ENCODE peak calls at places on chromosomes 6 and 20, in eight cellular contexts. One of them, this sample, is unnamed.
A peak's percentile ranks its signal among the peaks of the same experiment; 100 is the strongest.

GRCh38 chr6:25175216-25175615 is 104.0 kb upstream of the CARMIL1 start:
- DNase-seq in breast epithelium: no peak
- DNase-seq in brain microvascular endothelial cell: no peak
- DNase-seq in cardiac muscle cell: no peak
- DNase-seq in NT2/D1: no peak
- DNase-seq in PC-3: peak; percentile 82
- DNase-seq in GM23248: no peak
- DNase-seq in adrenal gland: no peak
- DNase-seq in this sample: no peak

GRCh38 chr20:21189761-21190523 is 64.1 kb downstream of the KIZ start:
- DNase-seq in breast epithelium: no peak
- DNase-seq in brain microvascular endothelial cell: no peak
- DNase-seq in cardiac muscle cell: no peak
- DNase-seq in NT2/D1: peak; percentile 84
- DNase-seq in PC-3: no peak
- DNase-seq in GM23248: no peak
- DNase-seq in adrenal gland: no peak
- DNase-seq in this sample: no peak

GRCh38 chr20:34122274-34122980 is 10.4 kb upstream of the EIF2S2 start:
- DNase-seq in breast epithelium: no peak
- DNase-seq in brain microvascular endothelial cell: no peak
- DNase-seq in cardiac muscle cell: no peak
- DNase-seq in NT2/D1: no peak
- DNase-seq in PC-3: no peak
- DNase-seq in GM23248: no peak
- DNase-seq in adrenal gland: no peak
- DNase-seq in this sample: no peak

GRCh38 chr20:50731055-50731929 is at the start of gene PARD6B:
- DNase-seq in breast epithelium: peak; percentile 99
- DNase-seq in brain microvascular endothelial cell: peak; percentile 92
- DNase-seq in cardiac muscle cell: peak; percentile 100
- DNase-seq in NT2/D1: peak; percentile 98
- DNase-seq in PC-3: peak; percentile 100
- DNase-seq in GM23248: peak; percentile 96
- DNase-seq in adrenal gland: peak; percentile 98
- DNase-seq in this sample: peak; percentile 98

GRCh38 chr6:129981598-129981997 is 36.8 kb upstream of the L3MBTL3 start:
- DNase-seq in breast epithelium: no peak
- DNase-seq in brain microvascular endothelial cell: no peak
- DNase-seq in cardiac muscle cell: no peak
- DNase-seq in NT2/D1: no peak
- DNase-seq in PC-3: peak; percentile 22
- DNase-seq in GM23248: no peak
- DNase-seq in adrenal gland: no peak
- DNase-seq in this sample: no peak

GRCh38 chr20:31496761-31497295 is 17.4 kb upstream of the HM13 start:
- DNase-seq in breast epithelium: peak; percentile 68
- DNase-seq in brain microvascular endothelial cell: no peak
- DNase-seq in cardiac muscle cell: no peak
- DNase-seq in NT2/D1: no peak
- DNase-seq in PC-3: no peak
- DNase-seq in GM23248: peak; percentile 80
- DNase-seq in adrenal gland: peak; percentile 47
- DNase-seq in this sample: peak; percentile 68

GRCh38 chr6:140344149-140344913 is 969.9 kb upstream of the CITED2 start:
- DNase-seq in breast epithelium: no peak
- DNase-seq in brain microvascular endothelial cell: peak; percentile 5
- DNase-seq in cardiac muscle cell: no peak
- DNase-seq in NT2/D1: no peak
- DNase-seq in PC-3: peak; percentile 65
- DNase-seq in GM23248: peak; percentile 70
- DNase-seq in adrenal gland: no peak
- DNase-seq in this sample: no peak

GRCh38 chr6:161254126-161254753 is 19.6 kb downstream of the AGPAT4 start:
- DNase-seq in breast epithelium: no peak
- DNase-seq in brain microvascular endothelial cell: no peak
- DNase-seq in cardiac muscle cell: no peak
- DNase-seq in NT2/D1: no peak
- DNase-seq in PC-3: no peak
- DNase-seq in GM23248: peak; percentile 29
- DNase-seq in adrenal gland: no peak
- DNase-seq in this sample: no peak

GRCh38 chr6:12010635-12011275 is 1.4 kb upstream of the HIVEP1 start:
- DNase-seq in breast epithelium: peak; percentile 61
- DNase-seq in brain microvascular endothelial cell: peak; percentile 38
- DNase-seq in cardiac muscle cell: peak; percentile 87
- DNase-seq in NT2/D1: no peak
- DNase-seq in PC-3: no peak
- DNase-seq in GM23248: peak; percentile 79
- DNase-seq in adrenal gland: peak; percentile 75
- DNase-seq in this sample: peak; percentile 67

GRCh38 chr6:90436403-90436802 is 139.8 kb upstream of the BACH2 start:
- DNase-seq in breast epithelium: no peak
- DNase-seq in brain microvascular endothelial cell: no peak
- DNase-seq in cardiac muscle cell: no peak
- DNase-seq in NT2/D1: no peak
- DNase-seq in PC-3: peak; percentile 30
- DNase-seq in GM23248: no peak
- DNase-seq in adrenal gland: no peak
- DNase-seq in this sample: no peak

GRCh38 chr6:56250266-56250665 is 2.9 kb upstream of the COL21A1 start:
- DNase-seq in breast epithelium: no peak
- DNase-seq in brain microvascular endothelial cell: no peak
- DNase-seq in cardiac muscle cell: peak; percentile 30
- DNase-seq in NT2/D1: no peak
- DNase-seq in PC-3: no peak
- DNase-seq in GM23248: no peak
- DNase-seq in adrenal gland: no peak
- DNase-seq in this sample: no peak

DNA sequence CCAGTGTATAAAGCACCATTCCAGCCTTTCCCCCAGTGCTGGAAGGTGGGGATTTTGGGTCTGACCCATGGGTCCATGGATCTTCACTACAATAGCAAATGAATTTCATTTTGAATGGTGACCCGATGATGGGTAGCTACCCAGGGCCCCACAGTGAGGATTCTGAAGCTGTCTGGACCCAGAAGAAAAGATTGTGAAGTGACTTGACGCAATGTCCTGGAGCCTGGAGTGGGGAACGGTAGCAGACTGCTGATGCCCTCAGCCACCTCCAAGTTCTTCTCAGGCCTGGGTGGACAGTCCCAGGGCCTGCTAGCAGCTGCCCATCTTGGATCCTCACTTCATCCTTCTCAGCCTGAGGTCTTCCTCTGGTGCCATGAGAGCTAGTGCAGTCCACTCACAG is 23.4 kb upstream of the SLC32A1 start:
- DNase-seq in breast epithelium: no peak
- DNase-seq in brain microvascular endothelial cell: no peak
- DNase-seq in cardiac muscle cell: no peak
- DNase-seq in NT2/D1: no peak
- DNase-seq in PC-3: no peak
- DNase-seq in GM23248: no peak
- DNase-seq in adrenal gland: no peak
- DNase-seq in this sample: no peak
- H3K27me3 ChIP-seq in breast epithelium: no peaks in the 10 kb centered on the region
- H3K27me3 ChIP-seq in brain microvascular endothelial cell: peaks cover 5% of the 10 kb centered on the region
- H3K27me3 ChIP-seq in cardiac muscle cell: peaks cover 26% of the 10 kb centered on the region
- H3K27me3 ChIP-seq in NT2/D1: peaks cover 27% of the 10 kb centered on the region
- H3K27me3 ChIP-seq in PC-3: peaks cover 94% of the 10 kb centered on the region
- H3K27me3 ChIP-seq in GM23248: peaks cover 16% of the 10 kb centered on the region
- H3K27me3 ChIP-seq in adrenal gland: no peaks in the 10 kb centered on the region
- H3K27me3 ChIP-seq in this sample: no peaks in the 10 kb centered on the region

GRCh38 chr20:49330701-49331614 is 53.1 kb upstream of the ZNFX1 start:
- DNase-seq in breast epithelium: no peak
- DNase-seq in brain microvascular endothelial cell: no peak
- DNase-seq in cardiac muscle cell: no peak
- DNase-seq in NT2/D1: no peak
- DNase-seq in PC-3: no peak
- DNase-seq in GM23248: no peak
- DNase-seq in adrenal gland: no peak
- DNase-seq in this sample: no peak
- H3K27me3 ChIP-seq in breast epithelium: no peaks in the 10 kb centered on the region
- H3K27me3 ChIP-seq in brain microvascular endothelial cell: peaks cover 11% of the 10 kb centered on the region
- H3K27me3 ChIP-seq in cardiac muscle cell: peaks cover 10% of the 10 kb centered on the region
- H3K27me3 ChIP-seq in NT2/D1: peaks cover 6% of the 10 kb centered on the region
- H3K27me3 ChIP-seq in PC-3: peaks cover 23% of the 10 kb centered on the region
- H3K27me3 ChIP-seq in GM23248: peaks cover 39% of the 10 kb centered on the region
- H3K27me3 ChIP-seq in adrenal gland: peaks cover 4% of the 10 kb centered on the region
- H3K27me3 ChIP-seq in this sample: no peaks in the 10 kb centered on the region

DNA sequence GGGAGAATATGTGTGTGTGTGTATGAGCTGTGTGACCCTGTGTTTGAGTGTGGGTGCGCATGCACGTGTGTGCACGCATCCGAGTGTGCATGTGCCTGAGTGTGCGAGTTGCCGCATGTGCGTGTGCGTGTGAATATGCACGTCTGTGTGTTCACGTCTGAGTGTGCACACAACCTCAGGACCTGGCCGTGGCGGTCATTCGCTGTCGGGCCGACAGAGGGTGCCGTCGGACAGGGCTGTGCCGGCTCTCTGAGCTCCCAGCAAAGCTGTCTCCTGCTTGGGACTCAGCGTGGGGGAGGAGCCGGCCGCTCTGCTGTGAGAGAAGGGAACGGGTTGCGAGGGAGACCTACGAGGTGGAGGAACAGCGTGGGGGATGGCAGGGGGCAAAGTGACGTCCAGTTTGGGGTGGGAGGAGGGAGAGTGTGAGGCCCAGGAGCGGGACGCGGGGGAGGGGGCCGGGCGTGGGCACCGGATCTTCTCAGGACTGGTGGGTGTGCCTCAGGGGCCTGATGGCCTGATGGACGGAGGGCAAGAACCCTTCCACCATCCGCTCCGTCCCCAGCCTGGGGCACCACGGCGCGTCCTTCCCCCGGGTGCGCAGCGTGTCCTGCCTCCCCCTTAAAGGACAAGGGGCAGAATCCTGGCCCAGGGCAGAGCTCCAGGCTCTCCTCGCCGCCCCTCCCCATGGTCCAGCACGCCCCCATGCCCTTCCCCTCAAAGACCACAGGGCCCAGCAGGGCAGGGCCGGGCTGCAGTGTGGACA is 19.9 kb downstream of the SLC17A9 start:
- DNase-seq in breast epithelium: peak; percentile 85
- DNase-seq in brain microvascular endothelial cell: peak; percentile 68
- DNase-seq in cardiac muscle cell: peak; percentile 91
- DNase-seq in NT2/D1: peak; percentile 83
- DNase-seq in PC-3: peak; percentile 86
- DNase-seq in GM23248: peak; percentile 92
- DNase-seq in adrenal gland: peak; percentile 86
- DNase-seq in this sample: peak; percentile 81
- H3K27me3 ChIP-seq in breast epithelium: no peaks in the 10 kb centered on the region
- H3K27me3 ChIP-seq in brain microvascular endothelial cell: peaks cover 38% of the 10 kb centered on the region
- H3K27me3 ChIP-seq in cardiac muscle cell: peaks cover 51% of the 10 kb centered on the region
- H3K27me3 ChIP-seq in NT2/D1: peaks cover 39% of the 10 kb centered on the region
- H3K27me3 ChIP-seq in PC-3: peaks cover 36% of the 10 kb centered on the region
- H3K27me3 ChIP-seq in GM23248: peaks cover 32% of the 10 kb centered on the region
- H3K27me3 ChIP-seq in adrenal gland: peaks cover 41% of the 10 kb centered on the region
- H3K27me3 ChIP-seq in this sample: no peaks in the 10 kb centered on the region

GRCh38 chr20:2839732-2840137 is 720 bp downstream of the PCED1A start:
- DNase-seq in breast epithelium: no peak
- DNase-seq in brain microvascular endothelial cell: no peak
- DNase-seq in cardiac muscle cell: no peak
- DNase-seq in NT2/D1: no peak
- DNase-seq in PC-3: no peak
- DNase-seq in GM23248: no peak
- DNase-seq in adrenal gland: no peak
- DNase-seq in this sample: no peak
- H3K27me3 ChIP-seq in breast epithelium: no peaks in the 10 kb centered on the region
- H3K27me3 ChIP-seq in brain microvascular endothelial cell: no peaks in the 10 kb centered on the region
- H3K27me3 ChIP-seq in cardiac muscle cell: no peaks in the 10 kb centered on the region
- H3K27me3 ChIP-seq in NT2/D1: no peaks in the 10 kb centered on the region
- H3K27me3 ChIP-seq in PC-3: no peaks in the 10 kb centered on the region
- H3K27me3 ChIP-seq in GM23248: no peaks in the 10 kb centered on the region
- H3K27me3 ChIP-seq in adrenal gland: no peaks in the 10 kb centered on the region
- H3K27me3 ChIP-seq in this sample: no peaks in the 10 kb centered on the region

GRCh38 chr6:46502486-46503119 is 11.4 kb upstream of the RCAN2 start:
- DNase-seq in breast epithelium: no peak
- DNase-seq in brain microvascular endothelial cell: no peak
- DNase-seq in cardiac muscle cell: no peak
- DNase-seq in NT2/D1: no peak
- DNase-seq in PC-3: no peak
- DNase-seq in GM23248: no peak
- DNase-seq in adrenal gland: no peak
- DNase-seq in this sample: peak; percentile 36

GRCh38 chr6:46500382-46500781 is 9.1 kb upstream of the RCAN2 start:
- DNase-seq in breast epithelium: no peak
- DNase-seq in brain microvascular endothelial cell: no peak
- DNase-seq in cardiac muscle cell: no peak
- DNase-seq in NT2/D1: no peak
- DNase-seq in PC-3: no peak
- DNase-seq in GM23248: no peak
- DNase-seq in adrenal gland: no peak
- DNase-seq in this sample: no peak

GRCh38 chr6:46505693-46506512 is 14.7 kb upstream of the RCAN2 start:
- DNase-seq in breast epithelium: no peak
- DNase-seq in brain microvascular endothelial cell: no peak
- DNase-seq in cardiac muscle cell: no peak
- DNase-seq in NT2/D1: no peak
- DNase-seq in PC-3: no peak
- DNase-seq in GM23248: no peak
- DNase-seq in adrenal gland: no peak
- DNase-seq in this sample: no peak

GRCh38 chr6:46504242-46504641 is 13.0 kb upstream of the RCAN2 start:
- DNase-seq in breast epithelium: no peak
- DNase-seq in brain microvascular endothelial cell: no peak
- DNase-seq in cardiac muscle cell: no peak
- DNase-seq in NT2/D1: no peak
- DNase-seq in PC-3: no peak
- DNase-seq in GM23248: no peak
- DNase-seq in adrenal gland: no peak
- DNase-seq in this sample: no peak

DNA sequence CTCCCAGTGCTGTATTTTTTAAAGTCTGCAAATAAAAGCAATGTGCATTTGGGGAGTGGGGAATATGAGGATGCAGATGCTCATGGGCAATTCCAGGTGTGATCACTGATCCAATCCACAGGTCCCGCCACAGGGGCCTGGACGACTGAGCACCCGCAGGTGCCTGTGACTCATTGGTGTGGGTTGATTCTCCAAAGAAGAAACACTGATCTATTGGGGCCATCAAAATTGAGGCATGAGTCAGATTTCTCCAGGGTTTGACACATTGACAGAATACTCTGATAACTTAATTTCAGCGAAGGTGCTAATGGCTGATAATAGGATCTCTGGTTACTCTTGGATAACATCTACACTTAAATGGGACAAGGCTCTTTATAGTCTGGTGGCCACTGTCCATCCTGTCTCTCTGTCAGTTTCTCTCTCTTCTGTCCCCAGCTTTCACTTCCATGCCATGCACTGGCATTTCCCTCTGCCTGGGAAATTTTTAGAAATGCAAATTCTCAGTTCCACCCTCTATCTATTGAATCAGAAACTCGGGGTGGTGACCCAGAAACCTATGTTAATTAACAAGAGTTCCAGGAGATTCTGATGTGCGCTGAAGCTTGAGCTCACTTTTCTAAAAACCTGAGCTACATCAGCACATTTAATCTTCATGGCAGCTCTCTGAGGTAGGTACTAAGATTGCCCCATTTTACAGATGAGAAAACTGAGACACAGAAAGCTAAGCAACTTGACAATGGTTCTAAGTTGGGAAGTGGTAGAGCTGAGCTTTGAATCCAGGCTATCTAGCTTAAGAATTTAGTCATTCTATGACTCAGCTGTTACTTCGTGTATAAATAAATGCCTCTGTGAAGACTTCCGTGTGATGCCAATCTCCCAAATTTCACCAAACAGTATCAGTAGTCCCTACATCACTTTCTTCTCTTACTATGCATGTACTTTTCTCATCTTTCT is 10.2 kb upstream of the RCAN2 start:
- DNase-seq in breast epithelium: no peak
- DNase-seq in brain microvascular endothelial cell: peak; percentile 29
- DNase-seq in cardiac muscle cell: no peak
- DNase-seq in NT2/D1: no peak
- DNase-seq in PC-3: peak; percentile 57
- DNase-seq in GM23248: peak; percentile 63
- DNase-seq in adrenal gland: no peak
- DNase-seq in this sample: no peak
- H3K27me3 ChIP-seq in breast epithelium: no peaks in the 10 kb centered on the region
- H3K27me3 ChIP-seq in brain microvascular endothelial cell: no peaks in the 10 kb centered on the region
- H3K27me3 ChIP-seq in cardiac muscle cell: no peaks in the 10 kb centered on the region
- H3K27me3 ChIP-seq in NT2/D1: no peaks in the 10 kb centered on the region
- H3K27me3 ChIP-seq in PC-3: peaks cover 33% of the 10 kb centered on the region
- H3K27me3 ChIP-seq in GM23248: no peaks in the 10 kb centered on the region
- H3K27me3 ChIP-seq in adrenal gland: no peaks in the 10 kb centered on the region
- H3K27me3 ChIP-seq in this sample: no peaks in the 10 kb centered on the region

This sample was measured in ovary.